ENCODE peak calls at places on chromosomes 16 and 17, in four cellular contexts. F is C1 segment of cervical spinal cord, K is astrocyte, Z is astrocyte of the spinal cord. Y is an unnamed sample.
A peak's percentile ranks its signal among the peaks of the same experiment; 100 is the strongest.

GRCh38 chr16:2337431-2338296 is 2.9 kb downstream of the ABCA3 start:
- DNase-seq in K (no peak), Z (no peak), F (no peak), Y (no peak)

GRCh38 chr17:6098466-6099180 is 28.4 kb downstream of the WSCD1 start:
- DNase-seq in K (no peak), Z (no peak), F (no peak), Y (no peak)

GRCh38 chr16:25713785-25714570 is 22.2 kb downstream of the HS3ST4 start:
- DNase-seq in F (peak; percentile 5), Z (no peak), K (no peak), Y (no peak)

GRCh38 chr16:30983898-30984610 is 953 bp upstream of the HSD3B7 start:
- DNase-seq in F (no peak), Z (no peak), K (no peak), Y (no peak)

GRCh38 chr17:46811978-46812583 is 6.4 kb downstream of the WNT3 start:
- DNase-seq in Z (peak; percentile 54), K (peak; percentile 78), F (peak; percentile 35), Y (peak; percentile 86)

GRCh38 chr17:78042542-78042941 is 84.0 kb downstream of the TNRC6C start:
- DNase-seq in Z (no peak), F (no peak), K (no peak), Y (no peak)

GRCh38 chr17:42784361-42784760 is 4.0 kb downstream of the WNK4 start:
- DNase-seq in F (no peak), Z (no peak), K (no peak), Y (no peak)

GRCh38 chr17:73644145-73645049 is at the start of gene SDK2:
- DNase-seq in F (no peak), Z (peak; percentile 7), K (peak; percentile 5), Y (peak; percentile 1)

GRCh38 chr16:84489141-84489540 is 15.3 kb downstream of the MEAK7 start:
- DNase-seq in F (no peak), K (no peak), Z (no peak), Y (no peak)

GRCh38 chr16:89561195-89562026 is 929 bp downstream of the RPL13 start:
- DNase-seq in Z (no peak), K (no peak), F (no peak), Y (no peak)

GRCh38 chr17:55735784-55736405 is 13.2 kb upstream of the TMEM100 start:
- DNase-seq in K (peak; percentile 35), Z (peak; percentile 59), F (no peak), Y (peak; percentile 54)

GRCh38 chr17:70172921-70173320 is 3.6 kb downstream of the KCNJ2 start:
- DNase-seq in Z (peak; percentile 40), F (no peak), K (peak; percentile 65), Y (peak; percentile 73)

GRCh38 chr17:68248886-68249872 is 1.3 kb downstream of the AMZ2 start:
- DNase-seq in K (no peak), F (no peak), Z (no peak), Y (no peak)

GRCh38 chr17:45093444-45094110 is 32.5 kb downstream of the NMT1 start:
- DNase-seq in Z (peak; percentile 36), K (peak; percentile 52), F (no peak), Y (peak; percentile 65)

GRCh38 chr17:73013816-73014663 is 78.4 kb downstream of the SLC39A11 start:
- DNase-seq in F (no peak), K (peak; percentile 33), Z (peak; percentile 87), Y (peak; percentile 42)

GRCh38 chr16:26905336-26905735 is 161.4 kb upstream of the C16orf82 start:
- DNase-seq in K (peak; percentile 75), F (no peak), Z (peak; percentile 82), Y (peak; percentile 78)

GRCh38 chr16:48194828-48195566 is 39.2 kb upstream of the ABCC12 start:
- DNase-seq in K (peak; percentile 17), Z (peak; percentile 53), F (no peak), Y (peak; percentile 61)

GRCh38 chr17:78300962-78301820 is 58.7 kb downstream of the SOCS3 start:
- DNase-seq in K (no peak), Z (no peak), F (no peak), Y (peak; percentile 31)

GRCh38 chr16:19817122-19817521 is 67.5 kb downstream of the GPRC5B start:
- DNase-seq in Z (no peak), K (no peak), F (no peak), Y (no peak)

GRCh38 chr16:56675685-56676210 is 6.1 kb downstream of the MT1H start:
- DNase-seq in F (no peak), K (no peak), Z (no peak), Y (no peak)

GRCh38 chr17:75518201-75518600 is 1.9 kb downstream of the TSEN54 start:
- DNase-seq in K (no peak), F (no peak), Z (no peak), Y (no peak)

GRCh38 chr16:49455181-49455990 is 81.8 kb downstream of the C16orf78 start:
- DNase-seq in F (no peak), Z (no peak), K (no peak), Y (no peak)

GRCh38 chr17:49742256-49742655 is 21.7 kb downstream of the FAM117A start:
- DNase-seq in K (peak; percentile 25), Z (no peak), F (no peak), Y (no peak)

GRCh38 chr16:23504076-23504452 is 6.2 kb downstream of the GGA2 start:
- DNase-seq in F (no peak), K (peak; percentile 87), Z (peak; percentile 83), Y (peak; percentile 88)